ENCODE peak calls at places on chromosomes 2 and 18, in seven cellular contexts. Q is PC-3, Z is HCT116, J is MM.1S, G is GM23248, O is SK-N-SH, I is neural progenitor cell. L is an unnamed sample.
A peak's percentile ranks its signal among the peaks of the same experiment; 100 is the strongest.

GRCh38 chr2:70931376-70932000 is 4.2 kb upstream of the ATP6V1B1 start:
- DNase-seq in Q (no peak), I (no peak), J (no peak), Z (no peak), O (no peak), G (no peak), L (peak; percentile 56)

GRCh38 chr18:3121256-3121655 is 98.5 kb downstream of the MYOM1 start:
- DNase-seq in Q (no peak), G (no peak), I (no peak), J (no peak), O (no peak), Z (no peak), L (no peak)

GRCh38 chr2:70982971-70983370 is 4.5 kb downstream of the ANKRD53 start:
- DNase-seq in G (no peak), Z (no peak), J (no peak), I (no peak), Q (no peak), O (no peak), L (no peak)

GRCh38 chr2:197556456-197556855 is 40.6 kb downstream of the MOB4 start:
- DNase-seq in Z (no peak), O (no peak), J (no peak), I (no peak), G (peak; percentile 44), Q (no peak), L (no peak)

GRCh38 chr2:72146357-72147302 is 1.0 kb downstream of the CYP26B1 start:
- DNase-seq in Q (no peak), I (peak; percentile 48), G (no peak), J (no peak), O (peak; percentile 39), Z (no peak), L (peak; percentile 68)

GRCh38 chr2:192195548-192196418 is 1.1 kb upstream of the TMEFF2 start:
- DNase-seq in J (no peak), O (no peak), Q (peak; percentile 19), Z (no peak), G (peak; percentile 65), I (peak; percentile 89), L (peak; percentile 69)

GRCh38 chr2:236744316-236745105 is 174.9 kb downstream of the ACKR3 start:
- DNase-seq in Z (no peak), G (peak; percentile 95), J (no peak), O (no peak), Q (peak; percentile 5), I (no peak), L (no peak)

GRCh38 chr2:109703076-109703475 is 88.9 kb downstream of the SOWAHC start:
- DNase-seq in Q (peak; percentile 14), I (no peak), O (no peak), J (no peak), Z (no peak), G (peak; percentile 93), L (no peak)

GRCh38 chr2:169637620-169638019 is 53.5 kb downstream of the PPIG start:
- DNase-seq in O (no peak), G (peak; percentile 74), Q (no peak), J (no peak), Z (no peak), I (no peak), L (no peak)

GRCh38 chr2:232342635-232343565 is 35.7 kb upstream of the ALPP start:
- DNase-seq in Q (no peak), O (no peak), I (no peak), J (no peak), G (no peak), Z (no peak), L (no peak)

GRCh38 chr2:36392854-36393253 is 37.3 kb downstream of the CRIM1 start:
- DNase-seq in I (peak; percentile 37), G (no peak), Z (no peak), Q (no peak), O (no peak), J (no peak), L (peak; percentile 66)

GRCh38 chr18:27493182-27493581 is 308.1 kb upstream of the CHST9 start:
- DNase-seq in Q (no peak), Z (no peak), J (no peak), G (no peak), O (no peak), I (no peak), L (no peak)

GRCh38 chr2:149192425-149192824 is 138.0 kb upstream of the LYPD6 start:
- DNase-seq in Q (no peak), J (no peak), I (no peak), G (peak; percentile 22), O (no peak), Z (no peak), L (no peak)

GRCh38 chr2:69624611-69625010 is 18.9 kb downstream of the AAK1 start:
- DNase-seq in I (no peak), O (no peak), Z (no peak), G (no peak), Q (no peak), J (no peak), L (no peak)

GRCh38 chr18:58473071-58473470 is 155.8 kb downstream of the ALPK2 start:
- DNase-seq in O (no peak), Q (peak; percentile 63), G (peak; percentile 51), J (no peak), Z (no peak), I (no peak), L (no peak)

GRCh38 chr2:140586379-140586778 is 1544.4 kb downstream of the LRP1B start:
- DNase-seq in I (peak; percentile 66), O (peak; percentile 21), Q (peak; percentile 73), G (peak; percentile 37), Z (peak; percentile 45), J (peak; percentile 46), L (peak; percentile 80)

GRCh38 chr2:133097666-133098065 is 427.7 kb upstream of the LYPD1 start:
- DNase-seq in G (peak; percentile 16), I (no peak), J (no peak), Q (peak; percentile 5), Z (no peak), O (no peak), L (no peak)

GRCh38 chr2:7437716-7438648 is 520.8 kb downstream of the RNF144A start:
- DNase-seq in Q (no peak), Z (no peak), G (no peak), I (no peak), J (no peak), O (no peak), L (no peak)

GRCh38 chr2:101272045-101272784 is 19.5 kb downstream of the CNOT11 start:
- DNase-seq in O (no peak), G (no peak), Q (no peak), Z (no peak), I (no peak), J (no peak), L (no peak)

GRCh38 chr2:10196275-10196892 is 73.8 kb downstream of the RRM2 start:
- DNase-seq in Q (no peak), Z (no peak), G (no peak), J (no peak), I (no peak), O (peak; percentile 97), L (no peak)

GRCh38 chr2:65922030-65922429 is 489.6 kb upstream of the SPRED2 start:
- DNase-seq in J (peak; percentile 96), O (no peak), Z (no peak), Q (no peak), G (no peak), I (no peak), L (no peak)

GRCh38 chr2:150332378-150332777 is 155.1 kb downstream of the RND3 start:
- DNase-seq in G (no peak), Z (no peak), J (no peak), I (no peak), O (no peak), Q (no peak), L (no peak)

GRCh38 chr2:191041418-191042161 is 27.6 kb upstream of the STAT1 start:
- DNase-seq in J (no peak), O (no peak), G (peak; percentile 49), I (no peak), Q (peak; percentile 65), Z (peak; percentile 63), L (peak; percentile 36)

GRCh38 chr18:12159446-12159845 is 65.8 kb downstream of the ANKRD62 start:
- DNase-seq in J (no peak), Z (no peak), Q (peak; percentile 79), G (peak; percentile 51), O (no peak), I (no peak), L (no peak)

GRCh38 chr18:23077493-23078256 is 57.6 kb upstream of the CABLES1 start:
- DNase-seq in J (no peak), Q (peak; percentile 60), O (peak; percentile 36), I (no peak), G (no peak), Z (no peak), L (peak; percentile 36)

DNA sequence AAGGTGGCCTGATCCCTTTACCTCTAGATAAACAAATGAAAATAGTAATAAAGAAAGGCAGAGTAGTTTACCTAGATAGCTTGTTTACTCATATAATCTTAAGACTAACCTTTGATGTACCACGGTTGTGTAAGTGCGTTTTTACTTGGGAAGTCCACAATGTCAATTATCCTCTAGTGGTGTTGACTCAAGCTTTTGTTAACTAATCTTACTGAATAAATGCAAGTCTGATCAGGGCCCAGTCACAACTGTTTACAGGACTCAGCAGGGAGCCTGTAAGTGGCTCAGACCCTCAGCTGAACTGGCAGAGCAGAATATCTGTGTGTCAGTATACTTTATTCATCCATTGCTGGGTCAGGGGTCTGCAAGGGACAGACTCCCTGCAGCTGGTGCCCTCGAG is 98.1 kb upstream of the ACAA2 start:
- DNase-seq in Z (no peak), Q (no peak), I (peak; percentile 62), G (no peak), O (no peak), J (no peak), L (no peak)
- TF ChIP-seq EZH2phosphoT487 in Z (no peak), Q (no peak), I (no peak), G (no peak), O (no peak), J (no peak), L (no peak)

GRCh38 chr2:203606051-203606450 is 71.0 kb upstream of the RAPH1 start:
- DNase-seq in J (no peak), G (no peak), Z (no peak), Q (no peak), O (no peak), I (no peak), L (no peak)
- H3K27me3 ChIP-seq in J (no peaks in the 10 kb centered on the region), G (no peaks in the 10 kb centered on the region), Z (no peaks in the 10 kb centered on the region), Q (no peaks in the 10 kb centered on the region), O (no peaks in the 10 kb centered on the region), I (no peaks in the 10 kb centered on the region), L (no peaks in the 10 kb centered on the region)

GRCh38 chr18:36441872-36442271 is 144.4 kb downstream of the FHOD3 start:
- DNase-seq in G (peak; percentile 79), Q (peak; percentile 12), Z (no peak), O (no peak), I (no peak), J (no peak), L (no peak)

GRCh38 chr18:36440614-36441013 is 143.1 kb downstream of the FHOD3 start:
- DNase-seq in J (no peak), G (peak; percentile 53), Z (no peak), Q (no peak), I (no peak), O (peak; percentile 45), L (no peak)

GRCh38 chr18:36442717-36443116 is 145.2 kb downstream of the FHOD3 start:
- DNase-seq in Q (no peak), J (no peak), I (no peak), O (no peak), G (no peak), Z (no peak), L (no peak)

GRCh38 chr18:36446059-36446458 is 148.5 kb downstream of the FHOD3 start:
- DNase-seq in I (no peak), G (peak; percentile 39), Q (peak; percentile 64), Z (no peak), J (no peak), O (peak; percentile 82), L (no peak)

GRCh38 chr18:36441426-36441870 is 143.9 kb downstream of the FHOD3 start:
- DNase-seq in O (no peak), Z (no peak), I (no peak), J (no peak), G (peak; percentile 55), Q (no peak), L (no peak)
- H3K79me2 ChIP-seq in O (no peaks in the 10 kb centered on the region), Z (no peaks in the 10 kb centered on the region), I (peaks cover 66% of the 10 kb centered on the region), J (no peaks in the 10 kb centered on the region), G (peaks cover 12% of the 10 kb centered on the region), Q (no peaks in the 10 kb centered on the region), L (no peaks in the 10 kb centered on the region)

GRCh38 chr18:55362303-55362702 is 225.7 kb downstream of the TCF4 start:
- DNase-seq in O (no peak), G (no peak), J (no peak), Z (no peak), Q (no peak), I (no peak), L (no peak)
- TF ChIP-seq EZH2phosphoT487 in O (no peak), G (no peak), J (no peak), Z (no peak), Q (no peak), I (no peak), L (no peak)